ENCODE peak calls at places on chromosomes 11 and 22, in seven cellular contexts. Y is amniotic epithelial cell, L is prostate gland, P is kidney epithelial cell, T is COR-L47, M is choroid plexus epithelial cell, Z is EL. U is an unnamed sample.

GRCh38 chr11:43278302-43278956 is 33.4 kb upstream of the API5 start:
- DNase-seq in Y (peak), L (no peak), P (no peak), T (peak), M (peak), Z (peak), U (peak)

GRCh38 chr11:120115272-120116000 is 22.5 kb downstream of the TRIM29 start:
- DNase-seq in Y (no peak), L (no peak), P (no peak), T (no peak), M (no peak), Z (no peak), U (no peak)

GRCh38 chr11:114566273-114566672 is 6.6 kb upstream of the NXPE1 start:
- DNase-seq in Y (no peak), L (no peak), P (no peak), T (no peak), M (no peak), Z (no peak), U (no peak)

GRCh38 chr11:123020968-123021367 is 39.3 kb upstream of the BSX start:
- DNase-seq in Y (peak), L (no peak), P (no peak), T (peak), M (peak), Z (peak), U (peak)

GRCh38 chr22:46134111-46134705 is 16.1 kb upstream of the PPARA start:
- DNase-seq in Y (no peak), L (no peak), P (no peak), T (no peak), M (no peak), Z (no peak), U (no peak)

GRCh38 chr22:45127866-45128265 is 35.9 kb upstream of the NUP50 start:
- DNase-seq in Y (no peak), L (no peak), P (no peak), T (no peak), M (peak), Z (peak), U (peak)

GRCh38 chr11:34968862-34969261 is 52.4 kb downstream of the PDHX start:
- DNase-seq in Y (no peak), L (no peak), P (no peak), T (no peak), M (no peak), Z (no peak), U (no peak)

GRCh38 chr11:106021181-106021966 is 666 bp downstream of the MSANTD4 start:
- DNase-seq in Y (peak), L (no peak), P (no peak), T (no peak), M (peak), Z (peak), U (peak)

GRCh38 chr11:431921-432320 is 9.9 kb downstream of the ANO9 start:
- DNase-seq in Y (no peak), L (no peak), P (no peak), T (no peak), M (no peak), Z (no peak), U (no peak)

GRCh38 chr11:133163463-133164419 is 368.6 kb downstream of the OPCML start:
- DNase-seq in Y (no peak), L (peak), P (peak), T (no peak), M (peak), Z (peak), U (no peak)

GRCh38 chr11:68345776-68346728 is 33.7 kb downstream of the LRP5 start:
- DNase-seq in Y (no peak), L (no peak), P (no peak), T (no peak), M (no peak), Z (no peak), U (no peak)

GRCh38 chr22:38314992-38315800 is 2.0 kb downstream of the CSNK1E start:
- DNase-seq in Y (no peak), L (peak), P (no peak), T (no peak), M (no peak), Z (peak), U (peak)

GRCh38 chr11:16841984-16842383 is 103.5 kb downstream of the C11orf58 start:
- DNase-seq in Y (no peak), L (no peak), P (no peak), T (no peak), M (no peak), Z (no peak), U (no peak)

GRCh38 chr11:16982256-16982671 is 31.9 kb downstream of the PLEKHA7 start:
- DNase-seq in Y (no peak), L (no peak), P (no peak), T (no peak), M (no peak), Z (no peak), U (no peak)

GRCh38 chr11:133966924-133967598 is 10.3 kb upstream of the IGSF9B start:
- DNase-seq in Y (no peak), L (no peak), P (no peak), T (no peak), M (no peak), Z (no peak), U (no peak)